ENCODE peak calls at places on chromosomes 4 and X, in nine cellular contexts. W, X, I, Q, B, R, Y, N and K are unnamed samples. For H3K4me1 and H3K9me3, the result is how much of the 10 kb centered on the place peaks cover.

GRCh38 chr4:56752985-56753384 is 68.5 kb downstream of the SPINK2 start:
- DNase-seq in W (no peak), X (no peak), I (no peak), Q (no peak), B (no peak), R (no peak), Y (no peak), N (no peak), K (no peak)

GRCh38 chrX:110316351-110317078 is 1.4 kb downstream of the AMMECR1 start:
- DNase-seq in W (no peak), X (no peak), I (peak), Q (no peak), B (no peak), R (no peak), Y (no peak), N (no peak), K (no peak)

GRCh38 chr4:82989567-82990429 is 20.8 kb downstream of the LIN54 start:
- DNase-seq in W (no peak), X (no peak), I (no peak), Q (no peak), B (peak), R (no peak), Y (no peak), N (no peak), K (no peak)

GRCh38 chr4:138669479-138670165 is 346.0 kb upstream of the NOCT start:
- DNase-seq in W (no peak), X (no peak), I (no peak), Q (no peak), B (peak), R (no peak), Y (no peak), N (no peak), K (no peak)

GRCh38 chr4:115580901-115581300 is 467.5 kb upstream of the NDST4 start:
- DNase-seq in W (no peak), X (no peak), I (no peak), Q (no peak), B (no peak), R (no peak), Y (no peak), N (no peak), K (no peak)

GRCh38 chrX:149508467-149508866 is 3.4 kb upstream of the IDS start:
- DNase-seq in W (no peak), X (no peak), I (no peak), Q (no peak), B (no peak), R (no peak), Y (no peak), N (no peak), K (no peak)

GRCh38 chrX:9466115-9466495 is 1.2 kb downstream of the TBL1X start:
- DNase-seq in W (peak), X (peak), I (peak), Q (peak), B (peak), R (peak), Y (peak), N (peak), K (peak)

GRCh38 chr4:146051724-146052396 is 113.2 kb upstream of the ZNF827 start:
- DNase-seq in W (no peak), X (no peak), I (no peak), Q (no peak), B (peak), R (no peak), Y (no peak), N (no peak), K (no peak)

GRCh38 chr4:99652596-99653436 is 4.8 kb downstream of the C4orf54 start:
- DNase-seq in W (no peak), X (no peak), I (no peak), Q (no peak), B (no peak), R (no peak), Y (no peak), N (peak), K (peak)

GRCh38 chr4:114921191-114921590 is 192.2 kb downstream of the NDST4 start:
- DNase-seq in W (no peak), X (no peak), I (no peak), Q (no peak), B (no peak), R (no peak), Y (no peak), N (no peak), K (no peak)

GRCh38 chrX:9352683-9353430 is 112.0 kb upstream of the TBL1X start:
- DNase-seq in W (peak), X (peak), I (no peak), Q (no peak), B (peak), R (no peak), Y (no peak), N (peak), K (no peak)

GRCh38 chr4:77669911-77670590 is 64.4 kb downstream of the CXCL13 start:
- DNase-seq in W (no peak), X (peak), I (no peak), Q (no peak), B (no peak), R (no peak), Y (no peak), N (no peak), K (no peak)

GRCh38 chr4:174496631-174497442 is 25.5 kb downstream of the HPGD start:
- DNase-seq in W (no peak), X (no peak), I (no peak), Q (no peak), B (no peak), R (no peak), Y (no peak), N (no peak), K (no peak)

GRCh38 chr4:60216752-60217151 is 983.4 kb upstream of the ADGRL3 start:
- DNase-seq in W (no peak), X (no peak), I (no peak), Q (no peak), B (peak), R (no peak), Y (no peak), N (no peak), K (no peak)

GRCh38 chr4:15427126-15427525 is 707 bp upstream of the C1QTNF7 start:
- DNase-seq in W (no peak), X (no peak), I (no peak), Q (no peak), B (peak), R (no peak), Y (no peak), N (no peak), K (no peak)

GRCh38 chr4:15920723-15921591 is 17.6 kb downstream of the FGFBP1 start:
- DNase-seq in W (no peak), X (peak), I (peak), Q (peak), B (peak), R (no peak), Y (no peak), N (peak), K (no peak)

GRCh38 chr4:149404143-149404542 is 411.5 kb downstream of the IQCM start:
- DNase-seq in W (no peak), X (no peak), I (no peak), Q (no peak), B (no peak), R (no peak), Y (no peak), N (no peak), K (no peak)

GRCh38 chr4:169417629-169418282 is 147.0 kb upstream of the SH3RF1 start:
- DNase-seq in W (no peak), X (no peak), I (no peak), Q (no peak), B (peak), R (no peak), Y (no peak), N (no peak), K (no peak)

GRCh38 chr4:172356002-172356401 is 542.8 kb downstream of the GALNTL6 start:
- DNase-seq in W (no peak), X (no peak), I (no peak), Q (no peak), B (peak), R (no peak), Y (no peak), N (no peak), K (no peak)

GRCh38 chr4:120673696-120674095 is 248.8 kb downstream of the PRDM5 start:
- DNase-seq in W (no peak), X (no peak), I (no peak), Q (no peak), B (no peak), R (no peak), Y (no peak), N (no peak), K (no peak)

DNA sequence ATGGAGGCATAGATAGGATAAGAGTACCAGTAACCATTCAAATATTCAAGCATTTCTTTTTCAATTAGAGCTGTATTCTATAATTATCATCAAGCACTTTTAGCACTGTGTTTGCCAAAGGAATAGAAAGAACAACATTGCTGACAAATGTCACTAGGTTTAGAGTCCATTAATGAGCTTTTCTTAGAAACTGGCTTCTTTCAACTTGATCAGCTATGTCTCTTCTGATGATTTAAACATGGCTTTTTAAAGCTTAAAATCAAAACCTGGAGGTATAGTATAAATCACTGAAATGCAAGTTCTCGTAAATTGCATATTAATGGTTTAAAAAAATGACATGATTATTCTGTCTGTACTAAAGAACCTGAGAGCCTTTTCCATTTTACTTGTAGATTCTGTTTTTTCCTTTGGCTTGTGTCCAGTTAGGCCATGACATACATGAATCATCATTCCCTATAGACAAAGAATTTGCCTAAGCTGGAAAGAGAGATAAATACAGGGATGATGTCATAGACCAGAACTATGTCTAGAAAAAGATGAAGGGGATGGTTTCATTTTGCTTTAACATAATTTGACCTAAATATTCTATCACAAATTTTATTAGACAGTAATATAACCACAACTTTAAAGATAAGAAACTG is 340.1 kb upstream of the CTSO start:
- DNase-seq in W (no peak), X (no peak), I (no peak), Q (no peak), B (peak), R (no peak), Y (no peak), N (no peak), K (no peak)
- H3K4me1 ChIP-seq in W (under half), X (under half), I (under half), Q (under half), B (under half), R (under half), Y (under half), N (under half), K (under half)

GRCh38 chr4:422587-422986 is 76.4 kb downstream of the ZNF721 start:
- DNase-seq in W (no peak), X (no peak), I (no peak), Q (no peak), B (no peak), R (no peak), Y (no peak), N (no peak), K (no peak)
- H3K9me3 ChIP-seq in W (under half), X (under half), I (under half), Q (under half), B (under half), R (half or more), Y (half or more), N (half or more), K (half or more)

GRCh38 chr4:10111067-10111801 is 5.4 kb downstream of the WDR1 start:
- DNase-seq in W (no peak), X (no peak), I (no peak), Q (no peak), B (no peak), R (peak), Y (no peak), N (no peak), K (no peak)
- H3K27ac ChIP-seq in W (no peak), X (no peak), I (no peak), Q (peak), B (no peak), R (peak), Y (no peak), N (no peak), K (peak)

GRCh38 chr4:2790583-2791517 is 2.0 kb upstream of the SH3BP2 start:
- DNase-seq in W (peak), X (peak), I (no peak), Q (no peak), B (no peak), R (no peak), Y (no peak), N (peak), K (peak)

GRCh38 chr4:2791518-2792395 is 1.1 kb upstream of the SH3BP2 start:
- DNase-seq in W (peak), X (peak), I (no peak), Q (peak), B (no peak), R (no peak), Y (peak), N (peak), K (peak)

GRCh38 chr4:2792711-2793577 is at the start of gene SH3BP2:
- DNase-seq in W (peak), X (peak), I (peak), Q (peak), B (peak), R (peak), Y (peak), N (peak), K (peak)

GRCh38 chr4:2793578-2793919 is 664 bp downstream of the SH3BP2 start:
- DNase-seq in W (peak), X (no peak), I (no peak), Q (peak), B (peak), R (no peak), Y (peak), N (peak), K (peak)

GRCh38 chr4:2792396-2792710 is 532 bp upstream of the SH3BP2 start:
- DNase-seq in W (no peak), X (no peak), I (no peak), Q (no peak), B (no peak), R (no peak), Y (no peak), N (no peak), K (no peak)
- H3K4me1 ChIP-seq in W (under half), X (under half), I (under half), Q (under half), B (under half), R (under half), Y (half or more), N (half or more), K (under half)